ENCODE peak calls at places on chromosomes 4 and X, in ten cellular contexts. One of them, this sample, is unnamed.

GRCh38 chrX:96182366-96182765 is 502.3 kb upstream of the DIAPH2 start:
- DNase-seq in stimulated activated CD4-positive, alpha-beta T cell treated with anti-CD3 and anti-CD28 coated beads, Interleukin-1b, Interleukin-23, amount 100 ng/mL, for 1 hour: no peak
- DNase-seq in GM13977: no peak
- DNase-seq in activated T-cell treated with anti-CD3 and anti-CD28 coated beads, Interleukin-2, amount 50 U/mL, for 72 hours: no peak
- DNase-seq in GM20000: no peak
- DNase-seq in Ammon's horn: no peak
- DNase-seq in lower leg skin: no peak
- DNase-seq in SW 1271: no peak
- DNase-seq in HTR-8/SVneo: no peak
- DNase-seq in Right ventricle myocardium superior: no peak
- DNase-seq in this sample: no peak

GRCh38 chrX:56763556-56764152 is 34.6 kb downstream of the NBDY start:
- DNase-seq in stimulated activated CD4-positive, alpha-beta T cell treated with anti-CD3 and anti-CD28 coated beads, Interleukin-1b, Interleukin-23, amount 100 ng/mL, for 1 hour: no peak
- DNase-seq in GM13977: peak
- DNase-seq in activated T-cell treated with anti-CD3 and anti-CD28 coated beads, Interleukin-2, amount 50 U/mL, for 72 hours: no peak
- DNase-seq in GM20000: no peak
- DNase-seq in Ammon's horn: peak
- DNase-seq in lower leg skin: peak
- DNase-seq in SW 1271: no peak
- DNase-seq in HTR-8/SVneo: no peak
- DNase-seq in Right ventricle myocardium superior: no peak
- DNase-seq in this sample: no peak

GRCh38 chr4:38162240-38162784 is 202.1 kb downstream of the PTTG2 start:
- DNase-seq in stimulated activated CD4-positive, alpha-beta T cell treated with anti-CD3 and anti-CD28 coated beads, Interleukin-1b, Interleukin-23, amount 100 ng/mL, for 1 hour: no peak
- DNase-seq in GM13977: no peak
- DNase-seq in activated T-cell treated with anti-CD3 and anti-CD28 coated beads, Interleukin-2, amount 50 U/mL, for 72 hours: no peak
- DNase-seq in GM20000: no peak
- DNase-seq in Ammon's horn: no peak
- DNase-seq in lower leg skin: no peak
- DNase-seq in SW 1271: peak
- DNase-seq in HTR-8/SVneo: peak
- DNase-seq in Right ventricle myocardium superior: no peak
- DNase-seq in this sample: no peak

GRCh38 chrX:1546601-1547275 is 9.8 kb upstream of the P2RY8 start:
- DNase-seq in stimulated activated CD4-positive, alpha-beta T cell treated with anti-CD3 and anti-CD28 coated beads, Interleukin-1b, Interleukin-23, amount 100 ng/mL, for 1 hour: no peak
- DNase-seq in GM13977: no peak
- DNase-seq in activated T-cell treated with anti-CD3 and anti-CD28 coated beads, Interleukin-2, amount 50 U/mL, for 72 hours: no peak
- DNase-seq in GM20000: no peak
- DNase-seq in Ammon's horn: no peak
- DNase-seq in lower leg skin: peak
- DNase-seq in SW 1271: no peak
- DNase-seq in HTR-8/SVneo: no peak
- DNase-seq in Right ventricle myocardium superior: no peak
- DNase-seq in this sample: no peak

GRCh38 chr4:22686156-22686555 is 6.6 kb upstream of the GBA3 start:
- DNase-seq in stimulated activated CD4-positive, alpha-beta T cell treated with anti-CD3 and anti-CD28 coated beads, Interleukin-1b, Interleukin-23, amount 100 ng/mL, for 1 hour: no peak
- DNase-seq in GM13977: no peak
- DNase-seq in activated T-cell treated with anti-CD3 and anti-CD28 coated beads, Interleukin-2, amount 50 U/mL, for 72 hours: no peak
- DNase-seq in GM20000: no peak
- DNase-seq in Ammon's horn: no peak
- DNase-seq in lower leg skin: no peak
- DNase-seq in SW 1271: no peak
- DNase-seq in HTR-8/SVneo: no peak
- DNase-seq in Right ventricle myocardium superior: no peak
- DNase-seq in this sample: no peak

GRCh38 chr4:180426938-180427337 is 1816.3 kb upstream of the TENM3 start:
- DNase-seq in stimulated activated CD4-positive, alpha-beta T cell treated with anti-CD3 and anti-CD28 coated beads, Interleukin-1b, Interleukin-23, amount 100 ng/mL, for 1 hour: no peak
- DNase-seq in GM13977: no peak
- DNase-seq in activated T-cell treated with anti-CD3 and anti-CD28 coated beads, Interleukin-2, amount 50 U/mL, for 72 hours: no peak
- DNase-seq in GM20000: no peak
- DNase-seq in Ammon's horn: no peak
- DNase-seq in lower leg skin: no peak
- DNase-seq in SW 1271: no peak
- DNase-seq in HTR-8/SVneo: no peak
- DNase-seq in Right ventricle myocardium superior: no peak
- DNase-seq in this sample: no peak

GRCh38 chrX:49163555-49164419 is 1.2 kb downstream of the MAGIX start:
- DNase-seq in stimulated activated CD4-positive, alpha-beta T cell treated with anti-CD3 and anti-CD28 coated beads, Interleukin-1b, Interleukin-23, amount 100 ng/mL, for 1 hour: no peak
- DNase-seq in GM13977: peak
- DNase-seq in activated T-cell treated with anti-CD3 and anti-CD28 coated beads, Interleukin-2, amount 50 U/mL, for 72 hours: peak
- DNase-seq in GM20000: peak
- DNase-seq in Ammon's horn: peak
- DNase-seq in lower leg skin: peak
- DNase-seq in SW 1271: peak
- DNase-seq in HTR-8/SVneo: peak
- DNase-seq in Right ventricle myocardium superior: peak
- DNase-seq in this sample: peak

GRCh38 chr4:171794528-171794927 is 18.7 kb upstream of the GALNTL6 start:
- DNase-seq in stimulated activated CD4-positive, alpha-beta T cell treated with anti-CD3 and anti-CD28 coated beads, Interleukin-1b, Interleukin-23, amount 100 ng/mL, for 1 hour: no peak
- DNase-seq in GM13977: no peak
- DNase-seq in activated T-cell treated with anti-CD3 and anti-CD28 coated beads, Interleukin-2, amount 50 U/mL, for 72 hours: no peak
- DNase-seq in GM20000: no peak
- DNase-seq in Ammon's horn: no peak
- DNase-seq in lower leg skin: no peak
- DNase-seq in SW 1271: no peak
- DNase-seq in HTR-8/SVneo: no peak
- DNase-seq in Right ventricle myocardium superior: no peak
- DNase-seq in this sample: no peak

GRCh38 chrX:24321741-24322395 is 8.0 kb upstream of the SUPT20HL2 start:
- DNase-seq in stimulated activated CD4-positive, alpha-beta T cell treated with anti-CD3 and anti-CD28 coated beads, Interleukin-1b, Interleukin-23, amount 100 ng/mL, for 1 hour: no peak
- DNase-seq in GM13977: no peak
- DNase-seq in activated T-cell treated with anti-CD3 and anti-CD28 coated beads, Interleukin-2, amount 50 U/mL, for 72 hours: no peak
- DNase-seq in GM20000: no peak
- DNase-seq in Ammon's horn: no peak
- DNase-seq in lower leg skin: no peak
- DNase-seq in SW 1271: no peak
- DNase-seq in HTR-8/SVneo: no peak
- DNase-seq in Right ventricle myocardium superior: no peak
- DNase-seq in this sample: no peak

GRCh38 chr4:81375745-81376144 is 96.0 kb downstream of the RASGEF1B start:
- DNase-seq in stimulated activated CD4-positive, alpha-beta T cell treated with anti-CD3 and anti-CD28 coated beads, Interleukin-1b, Interleukin-23, amount 100 ng/mL, for 1 hour: no peak
- DNase-seq in GM13977: no peak
- DNase-seq in activated T-cell treated with anti-CD3 and anti-CD28 coated beads, Interleukin-2, amount 50 U/mL, for 72 hours: no peak
- DNase-seq in GM20000: no peak
- DNase-seq in Ammon's horn: no peak
- DNase-seq in lower leg skin: no peak
- DNase-seq in SW 1271: no peak
- DNase-seq in HTR-8/SVneo: no peak
- DNase-seq in Right ventricle myocardium superior: no peak
- DNase-seq in this sample: no peak

GRCh38 chr4:169968999-169969398 is 57.2 kb downstream of the MFAP3L start:
- DNase-seq in stimulated activated CD4-positive, alpha-beta T cell treated with anti-CD3 and anti-CD28 coated beads, Interleukin-1b, Interleukin-23, amount 100 ng/mL, for 1 hour: no peak
- DNase-seq in GM13977: no peak
- DNase-seq in activated T-cell treated with anti-CD3 and anti-CD28 coated beads, Interleukin-2, amount 50 U/mL, for 72 hours: peak
- DNase-seq in GM20000: no peak
- DNase-seq in Ammon's horn: no peak
- DNase-seq in lower leg skin: no peak
- DNase-seq in SW 1271: no peak
- DNase-seq in HTR-8/SVneo: no peak
- DNase-seq in Right ventricle myocardium superior: no peak
- DNase-seq in this sample: no peak

GRCh38 chr4:1112174-1112820 is 1.1 kb downstream of the RNF212 start:
- DNase-seq in stimulated activated CD4-positive, alpha-beta T cell treated with anti-CD3 and anti-CD28 coated beads, Interleukin-1b, Interleukin-23, amount 100 ng/mL, for 1 hour: no peak
- DNase-seq in GM13977: no peak
- DNase-seq in activated T-cell treated with anti-CD3 and anti-CD28 coated beads, Interleukin-2, amount 50 U/mL, for 72 hours: no peak
- DNase-seq in GM20000: no peak
- DNase-seq in Ammon's horn: no peak
- DNase-seq in lower leg skin: no peak
- DNase-seq in SW 1271: no peak
- DNase-seq in HTR-8/SVneo: no peak
- DNase-seq in Right ventricle myocardium superior: no peak
- DNase-seq in this sample: no peak

GRCh38 chrX:1480082-1480785 is 27.5 kb upstream of the ASMTL start:
- DNase-seq in stimulated activated CD4-positive, alpha-beta T cell treated with anti-CD3 and anti-CD28 coated beads, Interleukin-1b, Interleukin-23, amount 100 ng/mL, for 1 hour: no peak
- DNase-seq in GM13977: no peak
- DNase-seq in activated T-cell treated with anti-CD3 and anti-CD28 coated beads, Interleukin-2, amount 50 U/mL, for 72 hours: no peak
- DNase-seq in GM20000: no peak
- DNase-seq in Ammon's horn: no peak
- DNase-seq in lower leg skin: no peak
- DNase-seq in SW 1271: no peak
- DNase-seq in HTR-8/SVneo: no peak
- DNase-seq in Right ventricle myocardium superior: no peak
- DNase-seq in this sample: no peak

GRCh38 chr4:121256887-121257426 is 92.8 kb upstream of the TNIP3 start:
- DNase-seq in stimulated activated CD4-positive, alpha-beta T cell treated with anti-CD3 and anti-CD28 coated beads, Interleukin-1b, Interleukin-23, amount 100 ng/mL, for 1 hour: no peak
- DNase-seq in GM13977: no peak
- DNase-seq in activated T-cell treated with anti-CD3 and anti-CD28 coated beads, Interleukin-2, amount 50 U/mL, for 72 hours: peak
- DNase-seq in GM20000: no peak
- DNase-seq in Ammon's horn: no peak
- DNase-seq in lower leg skin: no peak
- DNase-seq in SW 1271: no peak
- DNase-seq in HTR-8/SVneo: no peak
- DNase-seq in Right ventricle myocardium superior: no peak
- DNase-seq in this sample: no peak

GRCh38 chr4:83266689-83267088 is 17.9 kb downstream of the COQ2 start:
- DNase-seq in stimulated activated CD4-positive, alpha-beta T cell treated with anti-CD3 and anti-CD28 coated beads, Interleukin-1b, Interleukin-23, amount 100 ng/mL, for 1 hour: no peak
- DNase-seq in GM13977: no peak
- DNase-seq in activated T-cell treated with anti-CD3 and anti-CD28 coated beads, Interleukin-2, amount 50 U/mL, for 72 hours: no peak
- DNase-seq in GM20000: no peak
- DNase-seq in Ammon's horn: no peak
- DNase-seq in lower leg skin: no peak
- DNase-seq in SW 1271: no peak
- DNase-seq in HTR-8/SVneo: no peak
- DNase-seq in Right ventricle myocardium superior: no peak
- DNase-seq in this sample: no peak

GRCh38 chr4:779555-779954 is 46.4 kb downstream of the CPLX1 start:
- DNase-seq in stimulated activated CD4-positive, alpha-beta T cell treated with anti-CD3 and anti-CD28 coated beads, Interleukin-1b, Interleukin-23, amount 100 ng/mL, for 1 hour: no peak
- DNase-seq in GM13977: no peak
- DNase-seq in activated T-cell treated with anti-CD3 and anti-CD28 coated beads, Interleukin-2, amount 50 U/mL, for 72 hours: no peak
- DNase-seq in GM20000: no peak
- DNase-seq in Ammon's horn: no peak
- DNase-seq in lower leg skin: no peak
- DNase-seq in SW 1271: no peak
- DNase-seq in HTR-8/SVneo: no peak
- DNase-seq in Right ventricle myocardium superior: no peak
- DNase-seq in this sample: no peak

GRCh38 chr4:154082760-154083530 is 294.1 kb upstream of the SFRP2 start:
- DNase-seq in stimulated activated CD4-positive, alpha-beta T cell treated with anti-CD3 and anti-CD28 coated beads, Interleukin-1b, Interleukin-23, amount 100 ng/mL, for 1 hour: no peak
- DNase-seq in GM13977: peak
- DNase-seq in activated T-cell treated with anti-CD3 and anti-CD28 coated beads, Interleukin-2, amount 50 U/mL, for 72 hours: peak
- DNase-seq in GM20000: no peak
- DNase-seq in Ammon's horn: no peak
- DNase-seq in lower leg skin: no peak
- DNase-seq in SW 1271: no peak
- DNase-seq in HTR-8/SVneo: no peak
- DNase-seq in Right ventricle myocardium superior: no peak
- DNase-seq in this sample: no peak

GRCh38 chrX:42869011-42869410 is 91.0 kb upstream of the PPP1R2C start:
- DNase-seq in stimulated activated CD4-positive, alpha-beta T cell treated with anti-CD3 and anti-CD28 coated beads, Interleukin-1b, Interleukin-23, amount 100 ng/mL, for 1 hour: no peak
- DNase-seq in GM13977: no peak
- DNase-seq in activated T-cell treated with anti-CD3 and anti-CD28 coated beads, Interleukin-2, amount 50 U/mL, for 72 hours: no peak
- DNase-seq in GM20000: no peak
- DNase-seq in Ammon's horn: no peak
- DNase-seq in lower leg skin: no peak
- DNase-seq in SW 1271: no peak
- DNase-seq in HTR-8/SVneo: no peak
- DNase-seq in Right ventricle myocardium superior: no peak
- DNase-seq in this sample: no peak

GRCh38 chrX:96435636-96436035 is 249.0 kb upstream of the DIAPH2 start:
- DNase-seq in stimulated activated CD4-positive, alpha-beta T cell treated with anti-CD3 and anti-CD28 coated beads, Interleukin-1b, Interleukin-23, amount 100 ng/mL, for 1 hour: no peak
- DNase-seq in GM13977: no peak
- DNase-seq in activated T-cell treated with anti-CD3 and anti-CD28 coated beads, Interleukin-2, amount 50 U/mL, for 72 hours: no peak
- DNase-seq in GM20000: no peak
- DNase-seq in Ammon's horn: no peak
- DNase-seq in lower leg skin: no peak
- DNase-seq in SW 1271: no peak
- DNase-seq in HTR-8/SVneo: no peak
- DNase-seq in Right ventricle myocardium superior: no peak
- DNase-seq in this sample: no peak

GRCh38 chr4:244471-244870 is 60.8 kb downstream of the ZNF732 start:
- DNase-seq in stimulated activated CD4-positive, alpha-beta T cell treated with anti-CD3 and anti-CD28 coated beads, Interleukin-1b, Interleukin-23, amount 100 ng/mL, for 1 hour: peak
- DNase-seq in GM13977: peak
- DNase-seq in activated T-cell treated with anti-CD3 and anti-CD28 coated beads, Interleukin-2, amount 50 U/mL, for 72 hours: peak
- DNase-seq in GM20000: peak
- DNase-seq in Ammon's horn: peak
- DNase-seq in lower leg skin: no peak
- DNase-seq in SW 1271: peak
- DNase-seq in HTR-8/SVneo: peak
- DNase-seq in Right ventricle myocardium superior: no peak
- DNase-seq in this sample: peak

GRCh38 chrX:134868766-134869495 is 121.9 kb upstream of the SMIM10 start:
- DNase-seq in stimulated activated CD4-positive, alpha-beta T cell treated with anti-CD3 and anti-CD28 coated beads, Interleukin-1b, Interleukin-23, amount 100 ng/mL, for 1 hour: no peak
- DNase-seq in GM13977: no peak
- DNase-seq in activated T-cell treated with anti-CD3 and anti-CD28 coated beads, Interleukin-2, amount 50 U/mL, for 72 hours: no peak
- DNase-seq in GM20000: no peak
- DNase-seq in Ammon's horn: peak
- DNase-seq in lower leg skin: no peak
- DNase-seq in SW 1271: no peak
- DNase-seq in HTR-8/SVneo: no peak
- DNase-seq in Right ventricle myocardium superior: no peak
- DNase-seq in this sample: no peak

GRCh38 chrX:10326578-10326977 is 169.8 kb downstream of the CLCN4 start:
- DNase-seq in stimulated activated CD4-positive, alpha-beta T cell treated with anti-CD3 and anti-CD28 coated beads, Interleukin-1b, Interleukin-23, amount 100 ng/mL, for 1 hour: no peak
- DNase-seq in GM13977: no peak
- DNase-seq in activated T-cell treated with anti-CD3 and anti-CD28 coated beads, Interleukin-2, amount 50 U/mL, for 72 hours: no peak
- DNase-seq in GM20000: no peak
- DNase-seq in Ammon's horn: peak
- DNase-seq in lower leg skin: no peak
- DNase-seq in SW 1271: no peak
- DNase-seq in HTR-8/SVneo: no peak
- DNase-seq in Right ventricle myocardium superior: peak
- DNase-seq in this sample: no peak

GRCh38 chrX:11704725-11705495 is 39.2 kb upstream of the ARHGAP6 start:
- DNase-seq in stimulated activated CD4-positive, alpha-beta T cell treated with anti-CD3 and anti-CD28 coated beads, Interleukin-1b, Interleukin-23, amount 100 ng/mL, for 1 hour: no peak
- DNase-seq in GM13977: no peak
- DNase-seq in activated T-cell treated with anti-CD3 and anti-CD28 coated beads, Interleukin-2, amount 50 U/mL, for 72 hours: no peak
- DNase-seq in GM20000: no peak
- DNase-seq in Ammon's horn: no peak
- DNase-seq in lower leg skin: no peak
- DNase-seq in SW 1271: no peak
- DNase-seq in HTR-8/SVneo: no peak
- DNase-seq in Right ventricle myocardium superior: no peak
- DNase-seq in this sample: no peak